ENCODE peak calls at places on chromosomes 6 and 20, in six cellular contexts. W, Y, C, T, G and Z are unnamed samples.

GRCh38 chr6:99521557-99522286 is 6.5 kb upstream of the USP45 start:
- DNase-seq in G (no peak), W (peak), Y (no peak), T (peak), C (no peak), Z (no peak)

GRCh38 chr6:75481936-75482593 is 11.5 kb downstream of the FILIP1 start:
- DNase-seq in W (no peak), G (no peak), Y (no peak), C (no peak), T (no peak), Z (no peak)

GRCh38 chr6:48743738-48744137 is 632.7 kb upstream of the PTCHD4 start:
- DNase-seq in C (no peak), G (no peak), T (no peak), W (no peak), Y (no peak), Z (no peak)

GRCh38 chr6:14200047-14200446 is 82.5 kb downstream of the CD83 start:
- DNase-seq in T (peak), W (no peak), G (no peak), Y (no peak), C (no peak), Z (no peak)

GRCh38 chr20:17958326-17959256 is 10.0 kb downstream of the SNX5 start:
- DNase-seq in G (no peak), W (no peak), T (no peak), C (no peak), Y (no peak), Z (no peak)

GRCh38 chr6:73134588-73134987 is 90.7 kb downstream of the KHDC1L start:
- DNase-seq in C (peak), W (peak), T (peak), G (no peak), Y (no peak), Z (no peak)

GRCh38 chr6:87393026-87393622 is 14.6 kb upstream of the CFAP206 start:
- DNase-seq in T (peak), G (no peak), W (no peak), Y (no peak), C (no peak), Z (no peak)

GRCh38 chr20:63060057-63060991 is 53.6 kb upstream of the BHLHE23 start:
- DNase-seq in C (peak), G (no peak), W (peak), T (no peak), Y (no peak), Z (no peak)

GRCh38 chr6:97053643-97054411 is 129.3 kb downstream of the KLHL32 start:
- DNase-seq in Y (no peak), W (no peak), T (peak), G (no peak), C (no peak), Z (no peak)

GRCh38 chr6:120230008-120230407 is 880.4 kb upstream of the MAN1A1 start:
- DNase-seq in G (no peak), T (peak), W (peak), Y (no peak), C (no peak), Z (no peak)

GRCh38 chr6:168756009-168756634 is 315.1 kb downstream of the SMOC2 start:
- DNase-seq in W (no peak), T (no peak), G (no peak), C (no peak), Y (no peak), Z (no peak)

GRCh38 chr6:109595998-109596397 is 95.0 kb downstream of the AK9 start:
- DNase-seq in W (peak), T (peak), Y (no peak), C (no peak), G (no peak), Z (no peak)

GRCh38 chr6:169620171-169621125 is 81.4 kb downstream of the WDR27 start:
- DNase-seq in C (no peak), T (peak), G (no peak), W (peak), Y (no peak), Z (no peak)

GRCh38 chr20:50389437-50389807 is 120.8 kb upstream of the PTPN1 start:
- DNase-seq in G (no peak), C (no peak), W (no peak), T (no peak), Y (peak), Z (no peak)

GRCh38 chr6:44224154-44224977 is 971 bp downstream of the SLC29A1 start:
- DNase-seq in G (no peak), Y (no peak), W (no peak), C (peak), T (peak), Z (no peak)

GRCh38 chr6:97765480-97765879 is 482.5 kb upstream of the MMS22L start:
- DNase-seq in Y (no peak), G (no peak), W (no peak), T (peak), C (no peak), Z (no peak)

GRCh38 chr6:56268266-56268665 is 20.9 kb upstream of the COL21A1 start:
- DNase-seq in G (no peak), C (no peak), W (no peak), Y (no peak), T (no peak), Z (no peak)

GRCh38 chr6:13688692-13689196 is 22.9 kb downstream of the RANBP9 start:
- DNase-seq in Y (no peak), W (no peak), C (no peak), T (no peak), G (no peak), Z (no peak)

GRCh38 chr20:5745416-5745968 is 4.7 kb upstream of the SHLD1 start:
- DNase-seq in G (no peak), T (no peak), C (no peak), W (no peak), Y (no peak), Z (no peak)

GRCh38 chr6:125930810-125931418 is 25.7 kb upstream of the HINT3 start:
- DNase-seq in T (no peak), G (no peak), C (no peak), Y (no peak), W (no peak), Z (no peak)

GRCh38 chr20:17854307-17854903 is 114.2 kb downstream of the SNX5 start:
- DNase-seq in Y (peak), C (peak), G (no peak), W (peak), T (peak), Z (peak)

GRCh38 chr6:112114577-112115223 is 27.3 kb downstream of the FAM229B start:
- DNase-seq in W (no peak), Y (no peak), C (no peak), T (no peak), G (no peak), Z (no peak)

GRCh38 chr20:52975024-52975732 is 3.0 kb downstream of the TSHZ2 start:
- DNase-seq in G (no peak), W (no peak), T (peak), Y (no peak), C (no peak), Z (no peak)

GRCh38 chr6:32116674-32117073 is 7.5 kb upstream of the TNXB start:
- DNase-seq in Y (no peak), G (no peak), W (peak), T (no peak), C (no peak), Z (no peak)
- TF ChIP-seq CTCF in Y (peak), G (peak), W (peak), T (no peak), C (peak), Z (peak)

GRCh38 chr6:11822346-11822745 is 43.7 kb upstream of the ADTRP start:
- DNase-seq in T (no peak), Y (no peak), W (no peak), G (no peak), C (no peak), Z (no peak)
- TF ChIP-seq CTCF in T (no peak), Y (no peak), W (no peak), G (no peak), C (no peak), Z (no peak)

GRCh38 chr20:49345538-49345937 is 67.7 kb upstream of the ZNFX1 start:
- DNase-seq in C (no peak), G (no peak), Y (peak), T (no peak), W (no peak), Z (no peak)

GRCh38 chr20:49347156-49347555 is 69.3 kb upstream of the ZNFX1 start:
- DNase-seq in W (no peak), T (no peak), Y (no peak), C (no peak), G (no peak), Z (no peak)

GRCh38 chr20:49348563-49348962 is 70.7 kb upstream of the ZNFX1 start:
- DNase-seq in T (no peak), G (no peak), Y (no peak), C (no peak), W (no peak), Z (no peak)

GRCh38 chr20:49344975-49345374 is 67.1 kb upstream of the ZNFX1 start:
- DNase-seq in Y (peak), C (no peak), G (no peak), T (peak), W (no peak), Z (no peak)

DNA sequence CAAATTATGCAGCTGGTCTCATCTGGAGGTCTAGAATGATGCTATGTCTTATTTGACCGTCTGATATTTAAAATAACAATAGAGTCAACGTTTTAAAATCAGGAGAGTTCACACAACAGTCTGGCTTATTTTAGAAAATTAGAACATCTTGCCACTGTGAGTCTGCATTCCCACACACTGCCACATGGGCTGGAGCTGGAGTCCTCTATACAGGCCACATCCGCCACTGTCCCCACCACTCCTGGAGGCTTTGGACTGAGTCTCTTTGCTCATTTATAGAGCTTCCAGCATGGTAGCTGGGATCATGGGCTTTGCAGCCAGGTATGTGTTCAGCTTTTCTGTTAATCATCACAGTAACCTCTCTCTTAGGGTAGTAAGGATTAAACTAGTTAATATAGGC is 68.8 kb upstream of the ZNFX1 start:
- DNase-seq in T (no peak), G (no peak), W (no peak), C (no peak), Y (no peak), Z (no peak)
- TF ChIP-seq CTCF in T (no peak), G (no peak), W (peak), C (peak), Y (no peak), Z (no peak)

DNA sequence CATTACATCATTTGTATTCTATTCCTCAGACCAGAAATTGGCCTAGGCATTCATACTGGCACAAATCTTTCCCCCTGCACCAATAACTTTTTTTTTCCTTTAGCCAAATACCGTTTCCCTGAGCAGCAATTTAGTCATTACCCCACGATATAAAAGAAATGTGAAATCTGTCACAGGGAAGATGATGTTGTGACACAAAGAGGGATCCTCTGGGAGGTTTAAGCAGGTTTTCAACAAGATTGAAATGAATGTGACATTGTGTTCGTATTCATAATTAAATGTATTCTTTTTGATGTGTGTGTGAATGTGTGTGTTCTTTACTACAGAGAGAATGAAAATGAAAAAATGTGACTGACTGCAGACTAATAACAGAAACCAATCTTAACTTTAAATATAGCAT is 177.5 kb downstream of the BTBD3 start:
- DNase-seq in G (no peak), C (no peak), Y (no peak), W (no peak), T (no peak), Z (no peak)
- TF ChIP-seq CTCF in G (no peak), C (no peak), Y (no peak), W (no peak), T (no peak), Z (no peak)

GRCh38 chr20:35387334-35387733 is 24.4 kb downstream of the UQCC1 start:
- DNase-seq in T (peak), Y (no peak), C (no peak), G (no peak), W (no peak), Z (no peak)
- TF ChIP-seq CTCF in T (no peak), Y (no peak), C (no peak), G (no peak), W (no peak), Z (no peak)

GRCh38 chr6:35048631-35049083 is 92.5 kb downstream of the TCP11 start:
- DNase-seq in T (no peak), G (no peak), Y (peak), C (peak), W (peak), Z (peak)
- TF ChIP-seq CTCF in T (peak), G (peak), Y (no peak), C (no peak), W (peak), Z (peak)

GRCh38 chr6:29647927-29648642 is 8.8 kb upstream of the MOG start:
- DNase-seq in Y (no peak), W (no peak), C (no peak), G (no peak), T (peak), Z (no peak)
- TF ChIP-seq CTCF in Y (peak), W (peak), C (peak), G (no peak), T (peak), Z (peak)